ENCODE peak calls at places on chromosome 21, in four cellular contexts. K is stimulated activated CD8-positive, alpha-beta memory T cell treated with anti-CD3 and anti-CD28 coated beads, Interleukin-15, amount 100 ng/mL, for 24 hours; F is WTC11; Q is stromal cell of bone marrow. B is an unnamed sample.

GRCh38 chr21:45073301-45074047 is 906 bp upstream of the ADARB1 start:
- DNase-seq in K (no peak), Q (no peak), F (peak), B (no peak)

GRCh38 chr21:26077523-26077922 is 93.0 kb downstream of the APP start:
- DNase-seq in K (no peak), F (no peak), Q (no peak), B (no peak)

GRCh38 chr21:15060776-15061175 is 4.0 kb downstream of the NRIP1 start:
- DNase-seq in F (no peak), K (no peak), Q (no peak), B (no peak)

GRCh38 chr21:34834852-34835501 is 166.2 kb downstream of the CLIC6 start:
- DNase-seq in K (no peak), F (no peak), Q (no peak), B (no peak)

GRCh38 chr21:37145635-37146111 is 72.6 kb downstream of the TTC3 start:
- DNase-seq in Q (no peak), F (no peak), K (no peak), B (no peak)

GRCh38 chr21:36260030-36260787 is 59.8 kb upstream of the MORC3 start:
- DNase-seq in Q (peak), K (no peak), F (peak), B (peak)

GRCh38 chr21:23725576-23725975 is 1881.7 kb downstream of the MRPL39 start:
- DNase-seq in K (no peak), F (no peak), Q (no peak), B (no peak)

GRCh38 chr21:37821791-37822450 is 94.3 kb downstream of the KCNJ6 start:
- DNase-seq in Q (no peak), F (no peak), K (no peak), B (no peak)

GRCh38 chr21:45125347-45125746 is 51.0 kb downstream of the ADARB1 start:
- DNase-seq in K (no peak), F (no peak), Q (no peak), B (no peak)

GRCh38 chr21:33458861-33459260 is 20.9 kb downstream of the TMEM50B start:
- DNase-seq in Q (no peak), K (no peak), F (no peak), B (no peak)

GRCh38 chr21:31630062-31630711 is 29.3 kb upstream of the SOD1 start:
- DNase-seq in F (no peak), K (no peak), Q (peak), B (peak)

GRCh38 chr21:15826908-15827601 is 97.3 kb downstream of the USP25 start:
- DNase-seq in K (no peak), F (no peak), Q (no peak), B (no peak)

GRCh38 chr21:44377201-44377921 is 23.9 kb downstream of the TRPM2 start:
- DNase-seq in Q (no peak), F (peak), K (no peak), B (no peak)

GRCh38 chr21:44712203-44713028 is 1.0 kb upstream of the TSPEAR start:
- DNase-seq in K (no peak), Q (no peak), F (no peak), B (peak)

GRCh38 chr21:32916522-32917099 is 109.1 kb upstream of the OLIG2 start:
- DNase-seq in Q (no peak), F (no peak), K (no peak), B (no peak)

GRCh38 chr21:27740084-27740483 is 773.2 kb upstream of the ADAMTS5 start:
- DNase-seq in K (no peak), F (no peak), Q (no peak), B (no peak)

GRCh38 chr21:31335957-31336738 is 7.9 kb downstream of the TIAM1 start:
- DNase-seq in K (no peak), F (no peak), Q (peak), B (no peak)

GRCh38 chr21:37855568-37856391 is 60.5 kb downstream of the KCNJ6 start:
- DNase-seq in F (no peak), K (no peak), Q (no peak), B (no peak)